ENCODE peak calls at places on chromosomes 13 and 19, in nine cellular contexts. G is stomach, C is endothelial cell of umbilical vein, Z is A549, P is right lobe of liver, U is IMR-90, K is spleen, W is tibial nerve, N is upper lobe of left lung. Q is an unnamed sample.

GRCh38 chr13:101058841-101059240 is 357.5 kb downstream of the NALCN start:
- DNase-seq in G (no peak), K (no peak), N (no peak), P (no peak), U (no peak), Z (no peak), W (no peak), C (no peak), Q (no peak)

GRCh38 chr19:17098326-17098725 is 22.7 kb downstream of the MYO9B start:
- DNase-seq in K (no peak), U (peak; percentile 34), Z (no peak), G (no peak), N (no peak), C (no peak), P (no peak), W (no peak), Q (no peak)

GRCh38 chr13:41398494-41399190 is 58.7 kb upstream of the RGCC start:
- DNase-seq in P (no peak), K (no peak), U (no peak), Z (no peak), G (no peak), C (no peak), W (no peak), N (no peak), Q (no peak)

GRCh38 chr19:54630784-54631183 is 500 bp downstream of the LILRB1 start:
- DNase-seq in U (no peak), C (no peak), N (no peak), P (no peak), G (no peak), Z (no peak), W (no peak), K (no peak), Q (no peak)

GRCh38 chr13:74015137-74015536 is 119.1 kb downstream of the KLF12 start:
- DNase-seq in C (no peak), K (no peak), P (no peak), W (no peak), Z (no peak), U (peak; percentile 39), G (no peak), N (no peak), Q (no peak)

GRCh38 chr19:45280471-45280961 is 29.4 kb downstream of the MARK4 start:
- DNase-seq in G (no peak), C (peak; percentile 50), U (no peak), N (no peak), P (no peak), Z (no peak), W (no peak), K (no peak), Q (no peak)

GRCh38 chr13:42225051-42225450 is 46.9 kb upstream of the AKAP11 start:
- DNase-seq in G (no peak), W (no peak), P (no peak), N (no peak), K (no peak), Z (no peak), U (no peak), C (no peak), Q (peak; percentile 44)

GRCh38 chr13:110306340-110306959 is 507 bp downstream of the COL4A1 start:
- DNase-seq in W (no peak), C (peak; percentile 59), G (no peak), K (no peak), Z (no peak), N (peak; percentile 84), U (no peak), P (no peak), Q (no peak)

GRCh38 chr13:40786568-40786996 is 2.8 kb upstream of the SLC25A15 start:
- DNase-seq in K (no peak), G (no peak), U (peak; percentile 61), N (no peak), Z (no peak), W (no peak), P (no peak), C (peak; percentile 9), Q (peak; percentile 24)

GRCh38 chr13:110874508-110874960 is 40.3 kb downstream of the ANKRD10 start:
- DNase-seq in G (peak; percentile 85), C (peak; percentile 43), N (peak; percentile 98), Z (peak; percentile 45), U (peak; percentile 46), K (peak; percentile 83), P (peak; percentile 81), W (peak; percentile 78), Q (peak; percentile 80)

GRCh38 chr19:46776927-46777911 is 11.2 kb downstream of the SLC1A5 start:
- DNase-seq in W (no peak), N (no peak), G (no peak), K (no peak), Z (peak; percentile 55), C (no peak), P (no peak), U (no peak), Q (peak; percentile 59)

GRCh38 chr13:104764600-104764999 is 1698.4 kb upstream of the SLC10A2 start:
- DNase-seq in U (no peak), Z (no peak), W (no peak), N (no peak), K (no peak), P (no peak), G (no peak), C (no peak), Q (no peak)

GRCh38 chr19:48726573-48726972 is 7.0 kb upstream of the MAMSTR start:
- DNase-seq in N (no peak), K (no peak), U (no peak), W (no peak), P (no peak), G (no peak), Z (peak; percentile 65), C (peak; percentile 50), Q (no peak)

GRCh38 chr19:35644987-35645679 is 3.0 kb upstream of the COX6B1 start:
- DNase-seq in U (peak; percentile 16), W (peak; percentile 74), G (peak; percentile 87), P (peak; percentile 83), K (peak; percentile 92), Z (peak; percentile 79), C (peak; percentile 54), N (peak; percentile 91), Q (peak; percentile 69)

GRCh38 chr13:20848944-20849343 is 53.6 kb downstream of the XPO4 start:
- DNase-seq in N (no peak), Z (no peak), W (no peak), K (no peak), U (peak; percentile 31), C (no peak), P (no peak), G (no peak), Q (no peak)

GRCh38 chr13:44273216-44273615 is 100.4 kb upstream of the SERP2 start:
- DNase-seq in C (no peak), Z (no peak), G (no peak), W (no peak), N (no peak), U (no peak), P (no peak), K (no peak), Q (no peak)

GRCh38 chr19:29145756-29146155 is 67.2 kb downstream of the UQCRFS1 start:
- DNase-seq in C (no peak), K (no peak), N (no peak), W (no peak), U (no peak), Z (no peak), P (no peak), G (no peak), Q (no peak)

GRCh38 chr13:97307096-97307495 is 85.0 kb downstream of the MBNL2 start:
- DNase-seq in C (no peak), N (no peak), K (no peak), G (no peak), U (no peak), P (no peak), Z (no peak), W (no peak), Q (no peak)

GRCh38 chr19:10290876-10291553 is 1.3 kb downstream of the ICAM5 start:
- DNase-seq in W (no peak), N (peak; percentile 92), Z (peak; percentile 58), K (peak; percentile 88), U (peak; percentile 54), G (peak; percentile 48), P (no peak), C (no peak), Q (peak; percentile 84)

GRCh38 chr13:29683041-29683440 is 87.6 kb upstream of the SLC7A1 start:
- DNase-seq in N (no peak), C (no peak), G (no peak), Z (no peak), K (no peak), P (no peak), U (no peak), W (no peak), Q (no peak)

GRCh38 chr13:23695711-23696512 is 125.7 kb downstream of the TNFRSF19 start:
- DNase-seq in W (no peak), N (peak; percentile 90), C (no peak), G (no peak), P (no peak), K (peak; percentile 94), U (no peak), Z (no peak), Q (peak; percentile 55)

GRCh38 chr19:4094761-4095487 is 28.2 kb upstream of the ZBTB7A start:
- DNase-seq in G (peak; percentile 76), K (no peak), Z (no peak), C (no peak), U (no peak), N (peak; percentile 78), W (no peak), P (no peak), Q (no peak)
- TF ChIP-seq POLR2A in G (no peak), K (no peak), Z (no peak), C (no peak), U (no peak), N (no peak), W (no peak), P (no peak), Q (no peak)

GRCh38 chr13:75641026-75641425 is 4.9 kb downstream of the LMO7 start:
- DNase-seq in C (no peak), Z (no peak), G (no peak), K (no peak), W (no peak), U (no peak), N (no peak), P (no peak), Q (no peak)
- TF ChIP-seq POLR2A in C (no peak), Z (no peak), G (no peak), K (no peak), W (no peak), U (no peak), N (no peak), P (no peak), Q (no peak)

GRCh38 chr19:58551123-58551497 is 3.8 kb downstream of the CHMP2A start:
- DNase-seq in C (no peak), G (no peak), N (no peak), K (no peak), P (no peak), U (no peak), Z (no peak), W (no peak), Q (no peak)
- TF ChIP-seq POLR2A in C (no peak), G (no peak), N (no peak), K (no peak), P (no peak), U (no peak), Z (no peak), W (no peak), Q (no peak)

DNA sequence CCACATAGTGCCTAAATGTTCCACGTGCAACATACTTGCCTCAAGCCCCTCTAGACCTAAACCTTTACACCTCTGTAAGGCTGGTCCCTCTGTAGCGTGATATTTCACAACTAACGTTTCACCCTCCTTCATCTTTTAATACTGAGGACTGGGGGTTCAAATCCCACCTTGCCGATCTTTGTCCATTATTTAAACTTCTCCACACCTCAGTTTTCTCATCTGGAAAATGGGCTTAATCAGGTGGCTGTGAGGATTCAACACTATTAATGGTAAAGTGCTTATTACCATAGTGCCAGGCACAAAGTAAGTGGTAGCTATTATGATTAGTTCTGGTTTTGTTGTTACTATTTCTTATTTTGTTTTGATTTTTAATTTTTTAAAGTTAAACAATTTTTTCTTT is 7.5 kb upstream of the ADAMTS10 start:
- DNase-seq in U (no peak), Z (no peak), C (no peak), W (no peak), P (no peak), N (no peak), K (no peak), G (no peak), Q (no peak)
- TF ChIP-seq POLR2A in U (no peak), Z (no peak), C (no peak), W (no peak), P (no peak), N (no peak), K (no peak), G (no peak), Q (no peak)

Q was measured in erythroblast.